ENCODE peak calls at places on chromosomes 1 and 21, in nine cellular contexts. M, F, N, E, T, Y, B, Z and Q are unnamed samples.
A peak's percentile ranks its signal among the peaks of the same experiment; 100 is the strongest.

GRCh38 chr1:108038837-108039236 is 73.9 kb upstream of the VAV3 start:
- DNase-seq in M (no peak), F (no peak), N (no peak), E (no peak), T (no peak), Y (no peak), B (no peak), Z (no peak), Q (no peak)

GRCh38 chr1:51897699-51898031 is 19.1 kb upstream of the NRDC start:
- DNase-seq in M (no peak), F (no peak), N (no peak), E (no peak), T (no peak), Y (peak; percentile 42), B (peak; percentile 97), Z (peak; percentile 47), Q (no peak)

GRCh38 chr1:172946814-172947507 is 103.8 kb downstream of the TNFSF18 start:
- DNase-seq in M (no peak), F (no peak), N (no peak), E (no peak), T (no peak), Y (no peak), B (peak; percentile 82), Z (no peak), Q (no peak)

GRCh38 chr1:167121375-167122120 is 27.7 kb downstream of the STYXL2 start:
- DNase-seq in M (no peak), F (peak; percentile 33), N (peak; percentile 83), E (peak; percentile 47), T (no peak), Y (peak; percentile 58), B (no peak), Z (peak; percentile 18), Q (peak; percentile 28)

GRCh38 chr1:45009956-45010854 is 919 bp downstream of the HECTD3 start:
- DNase-seq in M (no peak), F (no peak), N (peak; percentile 70), E (no peak), T (no peak), Y (peak; percentile 19), B (no peak), Z (no peak), Q (peak; percentile 29)

GRCh38 chr1:10901894-10902805 is 105.7 kb upstream of the CASZ1 start:
- DNase-seq in M (no peak), F (no peak), N (no peak), E (no peak), T (no peak), Y (no peak), B (no peak), Z (no peak), Q (no peak)

GRCh38 chr21:27802816-27803475 is 836.1 kb upstream of the ADAMTS5 start:
- DNase-seq in M (peak; percentile 29), F (no peak), N (peak; percentile 44), E (no peak), T (peak; percentile 17), Y (no peak), B (peak; percentile 31), Z (no peak), Q (peak; percentile 61)

GRCh38 chr1:233277637-233278413 is 17.7 kb downstream of the PCNX2 start:
- DNase-seq in M (no peak), F (no peak), N (no peak), E (no peak), T (no peak), Y (no peak), B (no peak), Z (no peak), Q (no peak)

GRCh38 chr1:234286206-234286605 is 87.0 kb upstream of the COA6 start:
- DNase-seq in M (no peak), F (no peak), N (no peak), E (no peak), T (no peak), Y (no peak), B (no peak), Z (no peak), Q (no peak)

GRCh38 chr1:234288946-234289345 is 84.3 kb upstream of the COA6 start:
- DNase-seq in M (no peak), F (no peak), N (no peak), E (no peak), T (no peak), Y (no peak), B (no peak), Z (no peak), Q (no peak)

GRCh38 chr1:234292548-234292947 is 80.7 kb upstream of the COA6 start:
- DNase-seq in M (no peak), F (no peak), N (no peak), E (no peak), T (no peak), Y (no peak), B (no peak), Z (no peak), Q (no peak)

GRCh38 chr1:234292006-234292405 is 81.2 kb upstream of the COA6 start:
- DNase-seq in M (no peak), F (no peak), N (no peak), E (no peak), T (no peak), Y (no peak), B (no peak), Z (no peak), Q (no peak)

GRCh38 chr1:234289538-234290305 is 83.5 kb upstream of the COA6 start:
- DNase-seq in M (no peak), F (no peak), N (no peak), E (no peak), T (no peak), Y (no peak), B (no peak), Z (no peak), Q (no peak)
- H3K4me1 ChIP-seq in M (no peaks in the 10 kb centered on the region), F (no peaks in the 10 kb centered on the region), N (no peaks in the 10 kb centered on the region), E (no peaks in the 10 kb centered on the region), T (no peaks in the 10 kb centered on the region), Y (no peaks in the 10 kb centered on the region), B (no peaks in the 10 kb centered on the region), Z (no peaks in the 10 kb centered on the region), Q (no peaks in the 10 kb centered on the region)

DNA sequence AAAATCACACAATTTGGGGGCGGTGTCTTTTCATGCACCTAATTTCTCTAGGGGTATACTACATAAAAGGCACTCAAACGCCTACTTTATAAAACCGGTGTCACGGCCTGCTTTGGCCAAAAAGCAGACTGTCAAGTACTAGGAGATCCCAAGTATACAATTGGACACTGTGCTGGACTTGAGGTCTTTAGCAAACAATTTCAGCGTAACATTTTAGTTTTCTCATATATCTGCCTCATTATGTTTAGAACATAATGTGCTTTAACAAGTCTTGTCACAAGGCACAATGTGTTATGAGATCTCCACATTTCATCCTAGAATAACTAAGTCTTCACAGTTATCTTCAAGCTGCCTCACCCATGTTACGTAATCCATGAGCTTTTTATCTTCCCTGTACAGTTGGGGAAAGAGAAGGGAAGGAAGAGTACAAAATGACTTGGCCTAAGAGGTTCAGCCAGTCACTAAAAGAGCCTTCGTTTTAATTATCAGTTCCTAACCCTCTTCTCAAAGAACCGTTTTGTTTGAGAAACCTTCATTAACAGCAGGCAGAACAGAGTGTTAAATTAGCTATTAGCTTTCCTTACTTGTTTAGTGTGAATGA is 1.7 kb downstream of the SSX2IP start:
- DNase-seq in M (no peak), F (no peak), N (no peak), E (no peak), T (no peak), Y (no peak), B (no peak), Z (no peak), Q (no peak)
- TF ChIP-seq POLR2A in M (no peak), F (no peak), N (no peak), E (no peak), T (no peak), Y (no peak), B (no peak), Z (no peak), Q (no peak)

DNA sequence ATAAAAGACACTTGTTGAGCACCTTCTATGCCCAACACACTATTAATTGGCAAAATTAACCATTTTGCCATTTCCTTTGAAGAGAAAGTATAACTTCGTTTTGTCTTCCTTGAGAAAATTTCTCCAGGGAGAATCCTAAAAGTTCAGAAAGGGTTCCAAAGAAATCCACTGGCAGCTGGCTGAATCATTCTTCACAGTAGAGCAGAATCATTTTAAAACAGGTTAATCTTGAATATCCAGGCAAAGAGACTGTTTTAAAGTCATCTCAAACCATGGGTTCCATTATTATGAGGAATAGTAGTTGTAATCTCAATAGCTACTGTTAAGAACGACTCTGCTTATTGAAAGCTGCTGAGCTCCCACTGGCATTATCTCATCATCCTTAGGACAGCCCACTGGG is 15.1 kb upstream of the PGBD5 start:
- DNase-seq in M (no peak), F (no peak), N (no peak), E (no peak), T (no peak), Y (no peak), B (no peak), Z (no peak), Q (no peak)
- H3K4me1 ChIP-seq in M (no peaks in the 10 kb centered on the region), F (no peaks in the 10 kb centered on the region), N (no peaks in the 10 kb centered on the region), E (no peaks in the 10 kb centered on the region), T (no peaks in the 10 kb centered on the region), Y (no peaks in the 10 kb centered on the region), B (no peaks in the 10 kb centered on the region), Z (no peaks in the 10 kb centered on the region), Q (no peaks in the 10 kb centered on the region)

GRCh38 chr1:151611832-151612505 is at the start of gene SNX27:
- DNase-seq in M (peak; percentile 96), F (peak; percentile 93), N (peak; percentile 92), E (peak; percentile 92), T (peak; percentile 84), Y (peak; percentile 95), B (peak; percentile 90), Z (peak; percentile 80), Q (peak; percentile 93)
- TF ChIP-seq POLR2A in M (peak; percentile 75), F (no peak), N (no peak), E (peak; percentile 56), T (peak; percentile 56), Y (peak; percentile 69), B (no peak), Z (peak; percentile 48), Q (peak; percentile 53)

GRCh38 chr1:207021876-207022596 is 10.5 kb downstream of the C1orf116 start:
- DNase-seq in M (no peak), F (no peak), N (no peak), E (no peak), T (no peak), Y (no peak), B (no peak), Z (no peak), Q (no peak)

GRCh38 chr1:207020016-207020708 is 12.4 kb downstream of the C1orf116 start:
- DNase-seq in M (no peak), F (no peak), N (peak; percentile 80), E (no peak), T (no peak), Y (peak; percentile 54), B (no peak), Z (peak; percentile 60), Q (no peak)

GRCh38 chr1:207021139-207021861 is 11.3 kb downstream of the C1orf116 start:
- DNase-seq in M (no peak), F (no peak), N (no peak), E (no peak), T (no peak), Y (no peak), B (peak; percentile 73), Z (no peak), Q (no peak)

GRCh38 chr1:207019161-207019560 is 13.4 kb downstream of the C1orf116 start:
- DNase-seq in M (no peak), F (no peak), N (no peak), E (no peak), T (no peak), Y (no peak), B (no peak), Z (no peak), Q (no peak)

GRCh38 chr1:207020709-207021107 is 11.8 kb downstream of the C1orf116 start:
- DNase-seq in M (no peak), F (no peak), N (no peak), E (no peak), T (no peak), Y (no peak), B (peak; percentile 37), Z (no peak), Q (no peak)
- H3K4me1 ChIP-seq in M (no peaks in the 10 kb centered on the region), F (peaks cover 19% of the 10 kb centered on the region), N (peaks cover 74% of the 10 kb centered on the region), E (peaks cover 5% of the 10 kb centered on the region), T (no peaks in the 10 kb centered on the region), Y (peaks cover 70% of the 10 kb centered on the region), B (peaks cover 6% of the 10 kb centered on the region), Z (peaks cover 22% of the 10 kb centered on the region), Q (peaks cover 27% of the 10 kb centered on the region)

GRCh38 chr1:3323021-3323790 is 131.3 kb upstream of the ARHGEF16 start:
- DNase-seq in M (no peak), F (peak; percentile 60), N (peak; percentile 80), E (no peak), T (no peak), Y (no peak), B (no peak), Z (no peak), Q (no peak)
- TF ChIP-seq POLR2A in M (no peak), F (no peak), N (no peak), E (no peak), T (no peak), Y (no peak), B (no peak), Z (no peak), Q (no peak)